ENCODE peak calls at places on chromosomes 1 and 21, in eight cellular contexts. X is NCI-H460; E is hypothalamus; P is neural crest cell; M is stimulated activated CD4-positive, alpha-beta T cell treated with anti-CD3 and anti-CD28 coated beads, Interleukin-1b, Interleukin-23, amount 100 ng/mL, for 48 hours; L is OCI-LY7; T is GM06990; C is stimulated activated effector memory CD8-positive, alpha-beta T cell treated with anti-CD3 and anti-CD28 coated beads, Interleukin-12 subunit alpha, Interleukin-12 subunit beta, amount 100 ng/mL, for 72 hours. G is an unnamed sample.

GRCh38 chr21:45615145-45615711 is 28.3 kb upstream of the PCBP3 start:
- DNase-seq in X (peak; percentile 47), E (no peak), P (no peak), M (peak; percentile 81), L (peak; percentile 18), T (peak; percentile 71), C (peak; percentile 56), G (peak; percentile 44)

GRCh38 chr1:1431845-1432565 is 3.5 kb upstream of the VWA1 start:
- DNase-seq in X (peak; percentile 55), E (no peak), P (no peak), M (no peak), L (no peak), T (no peak), C (no peak), G (peak; percentile 65)

GRCh38 chr1:179831852-179832699 is 45.5 kb downstream of the TOR1AIP2 start:
- DNase-seq in X (no peak), E (no peak), P (no peak), M (no peak), L (no peak), T (no peak), C (no peak), G (no peak)

GRCh38 chr1:67213948-67214347 is 47.7 kb downstream of the IL23R start:
- DNase-seq in X (no peak), E (no peak), P (no peak), M (no peak), L (no peak), T (no peak), C (no peak), G (no peak)

GRCh38 chr1:184189361-184189760 is 137.8 kb downstream of the TSEN15 start:
- DNase-seq in X (no peak), E (no peak), P (no peak), M (no peak), L (no peak), T (no peak), C (no peak), G (no peak)

GRCh38 chr21:38165466-38166213 is 91.2 kb upstream of the KCNJ15 start:
- DNase-seq in X (no peak), E (no peak), P (no peak), M (no peak), L (no peak), T (no peak), C (no peak), G (no peak)

GRCh38 chr1:177620636-177621190 is 349.1 kb downstream of the SEC16B start:
- DNase-seq in X (no peak), E (no peak), P (no peak), M (no peak), L (no peak), T (no peak), C (no peak), G (no peak)

GRCh38 chr1:154466136-154466665 is 35.8 kb upstream of the TDRD10 start:
- DNase-seq in X (no peak), E (no peak), P (no peak), M (no peak), L (no peak), T (no peak), C (no peak), G (no peak)

GRCh38 chr1:19525607-19526545 is 40.5 kb upstream of the CAPZB start:
- DNase-seq in X (no peak), E (no peak), P (no peak), M (no peak), L (no peak), T (no peak), C (no peak), G (no peak)

GRCh38 chr1:192104852-192105251 is 53.4 kb upstream of the RGS18 start:
- DNase-seq in X (no peak), E (no peak), P (no peak), M (no peak), L (no peak), T (no peak), C (no peak), G (no peak)

GRCh38 chr1:193237381-193237978 is 51.1 kb upstream of the B3GALT2 start:
- DNase-seq in X (no peak), E (no peak), P (no peak), M (no peak), L (no peak), T (no peak), C (no peak), G (no peak)

GRCh38 chr1:181189691-181190361 is 101.3 kb downstream of the IER5 start:
- DNase-seq in X (peak; percentile 58), E (peak; percentile 34), P (peak; percentile 88), M (peak; percentile 74), L (peak; percentile 41), T (peak; percentile 81), C (peak; percentile 86), G (peak; percentile 89)

G was measured in K562.